ENCODE peak calls at places on chromosome 2, in four cellular contexts. P is activated CD4-positive, alpha-beta T cell treated with anti-CD3 and anti-CD28 coated beads, Interleukin-2, amount 10 ng/mL, durations not matched to agents 7 days and 5 days; L is GM12865; W is AG09309. N is an unnamed sample.

GRCh38 chr2:5932556-5933469 is 240.6 kb downstream of the SOX11 start:
- DNase-seq in P (no peak), L (no peak), W (no peak), N (no peak)

GRCh38 chr2:46917628-46918027 is 2.0 kb upstream of the MCFD2 start:
- DNase-seq in L (peak), W (no peak), P (peak), N (peak)

GRCh38 chr2:175057078-175057685 is 52.0 kb upstream of the CHN1 start:
- DNase-seq in L (no peak), P (no peak), W (no peak), N (no peak)

GRCh38 chr2:236852100-236852976 is 233.4 kb upstream of the COPS8 start:
- DNase-seq in L (no peak), P (no peak), W (no peak), N (no peak)

GRCh38 chr2:118973542-118973951 is 31.6 kb downstream of the MARCO start:
- DNase-seq in W (peak), L (no peak), P (no peak), N (no peak)

GRCh38 chr2:54894467-54894866 is 155.8 kb downstream of the RTN4 start:
- DNase-seq in L (no peak), W (no peak), P (no peak), N (no peak)

GRCh38 chr2:25063876-25064660 is 22.2 kb downstream of the EFR3B start:
- DNase-seq in W (peak), L (peak), P (no peak), N (peak)

GRCh38 chr2:140786585-140786984 is 1344.2 kb downstream of the LRP1B start:
- DNase-seq in P (no peak), W (no peak), L (no peak), N (no peak)

GRCh38 chr2:233385489-233386044 is 31.3 kb downstream of the DGKD start:
- DNase-seq in W (no peak), L (peak), P (peak), N (peak)

GRCh38 chr2:130832296-130832940 is 4.3 kb upstream of the ARHGEF4 start:
- DNase-seq in W (no peak), L (no peak), P (no peak), N (no peak)

GRCh38 chr2:9033385-9034175 is 30.1 kb upstream of the MBOAT2 start:
- DNase-seq in W (no peak), L (no peak), P (no peak), N (no peak)

GRCh38 chr2:216671791-216672343 is 23.5 kb downstream of the IGFBP5 start:
- DNase-seq in L (no peak), W (no peak), P (no peak), N (no peak)

GRCh38 chr2:141331127-141331526 is 799.7 kb downstream of the LRP1B start:
- DNase-seq in W (peak), P (no peak), L (no peak), N (no peak)

GRCh38 chr2:11802782-11803191 is 56.4 kb downstream of the LPIN1 start:
- DNase-seq in P (no peak), W (no peak), L (no peak), N (no peak)

GRCh38 chr2:39875182-39875913 is 96.3 kb upstream of the THUMPD2 start:
- DNase-seq in P (no peak), L (no peak), W (peak), N (no peak)

GRCh38 chr2:59413751-59414570 is 1139.5 kb downstream of the BCL11A start:
- DNase-seq in L (no peak), P (no peak), W (no peak), N (no peak)

GRCh38 chr2:233413046-233413445 is 58.8 kb downstream of the DGKD start:
- DNase-seq in P (no peak), L (no peak), W (no peak), N (no peak)

GRCh38 chr2:19287324-19287723 is 71.1 kb downstream of the OSR1 start:
- DNase-seq in W (peak), L (no peak), P (no peak), N (no peak)

GRCh38 chr2:10863837-10864236 is 47.9 kb upstream of the KCNF1 start:
- DNase-seq in L (peak), P (no peak), W (no peak), N (peak)

GRCh38 chr2:74128206-74128605 is 19.5 kb downstream of the BOLA3 start:
- DNase-seq in W (no peak), L (no peak), P (no peak), N (no peak)

GRCh38 chr2:1509271-1509995 is 96.2 kb downstream of the TPO start:
- DNase-seq in L (no peak), W (no peak), P (peak), N (no peak)

GRCh38 chr2:5727242-5727641 is 35.1 kb downstream of the SOX11 start:
- DNase-seq in W (no peak), L (no peak), P (no peak), N (no peak)

GRCh38 chr2:191675807-191676667 is 1.9 kb upstream of the NABP1 start:
- DNase-seq in P (peak), W (no peak), L (peak), N (peak)

GRCh38 chr2:111710613-111711012 is 173.4 kb downstream of the ANAPC1 start:
- DNase-seq in W (no peak), L (no peak), P (no peak), N (no peak)

GRCh38 chr2:54755641-54756326 is 32.3 kb downstream of the EML6 start:
- DNase-seq in L (peak), P (no peak), W (no peak), N (peak)

GRCh38 chr2:39571197-39571731 is 94.5 kb upstream of the TMEM178A start:
- DNase-seq in P (no peak), L (no peak), W (no peak), N (no peak)

GRCh38 chr2:9640403-9641104 is 9.8 kb upstream of the YWHAQ start:
- DNase-seq in W (no peak), L (no peak), P (no peak), N (no peak)

GRCh38 chr2:50126845-50127244 is 905.1 kb downstream of the NRXN1 start:
- DNase-seq in W (no peak), P (no peak), L (no peak), N (no peak)

GRCh38 chr2:5479265-5479928 is 212.8 kb upstream of the SOX11 start:
- DNase-seq in W (no peak), L (no peak), P (no peak), N (no peak)

GRCh38 chr2:177243476-177243875 is 21.1 kb downstream of the NFE2L2 start:
- DNase-seq in P (no peak), W (no peak), L (no peak), N (no peak)

GRCh38 chr2:10007921-10008808 is 35.2 kb upstream of the KLF11 start:
- DNase-seq in W (no peak), L (no peak), P (no peak), N (no peak)

GRCh38 chr2:133886735-133887675 is 318.7 kb upstream of the NCKAP5 start:
- DNase-seq in P (peak), W (peak), L (peak), N (peak)

GRCh38 chr2:198100323-198100722 is 295.9 kb downstream of the PLCL1 start:
- DNase-seq in P (no peak), W (peak), L (no peak), N (no peak)

GRCh38 chr2:95062247-95062646 is 36.7 kb downstream of the MAL start:
- DNase-seq in W (no peak), L (no peak), P (no peak), N (no peak)

GRCh38 chr2:64202206-64202864 is 58.1 kb upstream of the PELI1 start:
- DNase-seq in W (no peak), P (no peak), L (peak), N (peak)

GRCh38 chr2:29075894-29076700 is 1.8 kb upstream of the PCARE start:
- DNase-seq in L (peak), P (no peak), W (no peak), N (no peak)

GRCh38 chr2:30026091-30027055 is 105.0 kb upstream of the ALK start:
- DNase-seq in L (peak), P (no peak), W (peak), N (no peak)